ENCODE peak calls at places on chromosome 10, in ten cellular contexts. E is fibroblast of the aortic adventitia; G is fibroblast of lung; T is A549; D is activated CD8-positive, alpha-beta T cell treated with anti-CD3 and anti-CD28 coated beads for 36 hours; Q is dorsolateral prefrontal cortex; J is Calu3; W is neural crest cell; Y is OCI-LY7; A is IMR-90. L is an unnamed sample.
A peak's percentile ranks its signal among the peaks of the same experiment; 100 is the strongest.

GRCh38 chr10:33331020-33331557 is 3.4 kb downstream of the NRP1 start:
- DNase-seq in E (no peak), G (no peak), T (no peak), D (no peak), Q (no peak), J (no peak), W (no peak), Y (no peak), A (no peak), L (no peak)

GRCh38 chr10:43123361-43124093 is 14.7 kb upstream of the CSGALNACT2 start:
- DNase-seq in E (no peak), G (no peak), T (no peak), D (peak; percentile 0), Q (peak; percentile 14), J (no peak), W (no peak), Y (no peak), A (no peak), L (no peak)

GRCh38 chr10:14487511-14487909 is 156.8 kb upstream of the FRMD4A start:
- DNase-seq in E (no peak), G (peak; percentile 91), T (no peak), D (no peak), Q (no peak), J (no peak), W (no peak), Y (no peak), A (peak; percentile 84), L (no peak)

GRCh38 chr10:97939446-97939990 is 89.9 kb downstream of the GOLGA7B start:
- DNase-seq in E (no peak), G (no peak), T (no peak), D (no peak), Q (no peak), J (no peak), W (no peak), Y (no peak), A (no peak), L (no peak)

GRCh38 chr10:10869592-10869991 is 148.1 kb upstream of the CELF2 start:
- DNase-seq in E (peak; percentile 44), G (peak; percentile 14), T (no peak), D (no peak), Q (no peak), J (no peak), W (no peak), Y (no peak), A (peak; percentile 23), L (no peak)

GRCh38 chr10:78025685-78026364 is 3.5 kb downstream of the POLR3A start:
- DNase-seq in E (peak; percentile 46), G (peak; percentile 31), T (no peak), D (no peak), Q (no peak), J (no peak), W (no peak), Y (no peak), A (peak; percentile 79), L (no peak)

GRCh38 chr10:120818301-120818700 is 32.9 kb upstream of the WDR11 start:
- DNase-seq in E (no peak), G (no peak), T (no peak), D (no peak), Q (no peak), J (no peak), W (no peak), Y (no peak), A (no peak), L (no peak)

GRCh38 chr10:101217450-101218281 is 11.6 kb downstream of the LBX1 start:
- DNase-seq in E (no peak), G (peak; percentile 30), T (peak; percentile 72), D (no peak), Q (no peak), J (peak; percentile 48), W (peak; percentile 74), Y (no peak), A (peak; percentile 36), L (peak; percentile 83)

GRCh38 chr10:69439350-69439739 is 11.9 kb upstream of the TSPAN15 start:
- DNase-seq in E (no peak), G (no peak), T (peak; percentile 55), D (no peak), Q (peak; percentile 50), J (peak; percentile 57), W (no peak), Y (no peak), A (no peak), L (no peak)

GRCh38 chr10:131250454-131251145 is 60.9 kb downstream of the TCERG1L start:
- DNase-seq in E (no peak), G (no peak), T (no peak), D (no peak), Q (peak; percentile 36), J (no peak), W (no peak), Y (no peak), A (no peak), L (no peak)

GRCh38 chr10:84004206-84004605 is 135.1 kb upstream of the GHITM start:
- DNase-seq in E (no peak), G (no peak), T (no peak), D (no peak), Q (no peak), J (no peak), W (no peak), Y (no peak), A (no peak), L (no peak)

GRCh38 chr10:22669163-22669711 is 45.1 kb downstream of the PIP4K2A start:
- DNase-seq in E (no peak), G (no peak), T (no peak), D (peak; percentile 48), Q (no peak), J (no peak), W (no peak), Y (no peak), A (no peak), L (no peak)

GRCh38 chr10:21194510-21194993 is 297.4 kb upstream of the NEBL start:
- DNase-seq in E (peak; percentile 11), G (peak; percentile 73), T (peak; percentile 79), D (no peak), Q (no peak), J (peak; percentile 81), W (no peak), Y (no peak), A (no peak), L (no peak)

GRCh38 chr10:34116220-34116623 is 698.9 kb downstream of the PARD3 start:
- DNase-seq in E (no peak), G (peak; percentile 83), T (no peak), D (no peak), Q (no peak), J (no peak), W (no peak), Y (no peak), A (peak; percentile 27), L (no peak)

GRCh38 chr10:29328988-29329387 is 40.1 kb downstream of the LYZL1 start:
- DNase-seq in E (peak; percentile 81), G (peak; percentile 49), T (no peak), D (no peak), Q (no peak), J (no peak), W (no peak), Y (no peak), A (peak; percentile 64), L (no peak)

GRCh38 chr10:95221124-95221523 is 27.1 kb downstream of the ACSM6 start:
- DNase-seq in E (peak; percentile 26), G (no peak), T (peak; percentile 65), D (no peak), Q (no peak), J (no peak), W (no peak), Y (no peak), A (peak; percentile 44), L (no peak)

GRCh38 chr10:102507521-102507920 is 3.7 kb downstream of the SUFU start:
- DNase-seq in E (no peak), G (no peak), T (no peak), D (no peak), Q (no peak), J (no peak), W (no peak), Y (no peak), A (no peak), L (no peak)

GRCh38 chr10:121637437-121637836 is 39.2 kb upstream of the FGFR2 start:
- DNase-seq in E (no peak), G (no peak), T (no peak), D (no peak), Q (no peak), J (no peak), W (no peak), Y (no peak), A (no peak), L (no peak)

GRCh38 chr10:14253079-14253478 is 77.6 kb downstream of the FRMD4A start:
- DNase-seq in E (no peak), G (no peak), T (no peak), D (no peak), Q (no peak), J (no peak), W (no peak), Y (no peak), A (no peak), L (no peak)

GRCh38 chr10:18313626-18314025 is 173.4 kb downstream of the CACNB2 start:
- DNase-seq in E (no peak), G (no peak), T (no peak), D (no peak), Q (no peak), J (no peak), W (no peak), Y (no peak), A (no peak), L (no peak)
- TF ChIP-seq CTCF in E (no peak), G (no peak), T (no peak), D (no peak), Q (no peak), J (no peak), W (no peak), Y (no peak), A (no peak), L (no peak)

DNA sequence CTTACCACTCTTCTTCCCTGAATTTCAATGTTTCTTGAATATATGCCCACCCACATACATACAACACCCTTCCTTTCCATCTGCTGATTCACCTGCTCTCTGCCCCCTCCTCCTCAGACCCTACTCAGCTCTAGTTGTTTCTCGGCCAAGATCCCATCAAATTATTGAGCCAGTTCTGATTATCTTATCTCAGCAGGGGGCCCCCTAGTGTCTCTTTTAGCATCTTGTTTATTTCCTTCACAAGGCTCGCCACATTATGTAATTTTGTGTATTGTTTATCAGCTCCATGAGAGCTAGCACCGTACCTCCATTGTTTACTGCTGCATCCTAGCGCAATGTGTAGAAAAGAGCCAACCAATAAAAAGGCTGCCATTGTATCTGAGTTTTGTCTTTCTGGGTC is 71.9 kb downstream of the FAM13C start:
- DNase-seq in E (no peak), G (no peak), T (no peak), D (no peak), Q (no peak), J (no peak), W (no peak), Y (peak; percentile 4), A (no peak), L (no peak)
- TF ChIP-seq CTCF in E (no peak), G (no peak), T (no peak), D (no peak), Q (no peak), J (no peak), W (no peak), Y (peak; percentile 67), A (no peak), L (no peak)

GRCh38 chr10:37754538-37755323 is 102.7 kb downstream of the ZNF248 start:
- DNase-seq in E (peak; percentile 20), G (no peak), T (peak; percentile 72), D (peak; percentile 4), Q (no peak), J (no peak), W (no peak), Y (peak; percentile 55), A (no peak), L (no peak)
- TF ChIP-seq CTCF in E (peak; percentile 46), G (no peak), T (peak; percentile 59), D (no peak), Q (peak; percentile 55), J (no peak), W (peak; percentile 20), Y (peak; percentile 81), A (peak; percentile 42), L (no peak)

GRCh38 chr10:92848441-92849233 is at the start of gene EXOC6:
- DNase-seq in E (peak; percentile 66), G (peak; percentile 72), T (peak; percentile 88), D (peak; percentile 88), Q (peak; percentile 73), J (peak; percentile 82), W (peak; percentile 67), Y (peak; percentile 93), A (peak; percentile 74), L (peak; percentile 75)
- TF ChIP-seq CTCF in E (no peak), G (no peak), T (peak; percentile 49), D (no peak), Q (no peak), J (no peak), W (peak; percentile 28), Y (peak; percentile 32), A (no peak), L (peak; percentile 45)